ENCODE peak calls at places on chromosomes 3 and 15, in six cellular contexts. One of them, this sample, is unnamed.

GRCh38 chr3:43699864-43700263 is 9.1 kb downstream of the ABHD5 start:
- DNase-seq in SHP77 treated with DMSO at 0.1 percent for 48 hours: no peak
- DNase-seq in progenitor cell of endocrine pancreas: no peak
- DNase-seq in anterior cingulate cortex: no peak
- DNase-seq in Right ventricle myocardium inferior: no peak
- DNase-seq in activated CD4-positive, alpha-beta T cell treated with anti-CD3 and anti-CD28 coated beads, Interleukin-2, amount 50 U/mL, for 24 hours: no peak
- DNase-seq in this sample: no peak

GRCh38 chr3:148723591-148723990 is 25.9 kb downstream of the AGTR1 start:
- DNase-seq in anterior cingulate cortex: no peak
- DNase-seq in Right ventricle myocardium inferior: no peak
- DNase-seq in activated CD4-positive, alpha-beta T cell treated with anti-CD3 and anti-CD28 coated beads, Interleukin-2, amount 50 U/mL, for 24 hours: no peak
- DNase-seq in progenitor cell of endocrine pancreas: no peak
- DNase-seq in SHP77 treated with DMSO at 0.1 percent for 48 hours: no peak
- DNase-seq in this sample: no peak

GRCh38 chr3:33658971-33659848 is 58.8 kb downstream of the CLASP2 start:
- DNase-seq in anterior cingulate cortex: peak
- DNase-seq in SHP77 treated with DMSO at 0.1 percent for 48 hours: peak
- DNase-seq in Right ventricle myocardium inferior: peak
- DNase-seq in progenitor cell of endocrine pancreas: no peak
- DNase-seq in activated CD4-positive, alpha-beta T cell treated with anti-CD3 and anti-CD28 coated beads, Interleukin-2, amount 50 U/mL, for 24 hours: no peak
- DNase-seq in this sample: no peak

GRCh38 chr3:71142440-71143161 is 440.9 kb downstream of the FOXP1 start:
- DNase-seq in progenitor cell of endocrine pancreas: no peak
- DNase-seq in Right ventricle myocardium inferior: no peak
- DNase-seq in anterior cingulate cortex: no peak
- DNase-seq in activated CD4-positive, alpha-beta T cell treated with anti-CD3 and anti-CD28 coated beads, Interleukin-2, amount 50 U/mL, for 24 hours: no peak
- DNase-seq in SHP77 treated with DMSO at 0.1 percent for 48 hours: peak
- DNase-seq in this sample: no peak

GRCh38 chr15:45646220-45646619 is 11.4 kb downstream of the SQOR start:
- DNase-seq in anterior cingulate cortex: no peak
- DNase-seq in progenitor cell of endocrine pancreas: no peak
- DNase-seq in Right ventricle myocardium inferior: no peak
- DNase-seq in SHP77 treated with DMSO at 0.1 percent for 48 hours: no peak
- DNase-seq in activated CD4-positive, alpha-beta T cell treated with anti-CD3 and anti-CD28 coated beads, Interleukin-2, amount 50 U/mL, for 24 hours: no peak
- DNase-seq in this sample: no peak

GRCh38 chr3:54776601-54777000 is 151.3 kb downstream of the LRTM1 start:
- DNase-seq in Right ventricle myocardium inferior: no peak
- DNase-seq in activated CD4-positive, alpha-beta T cell treated with anti-CD3 and anti-CD28 coated beads, Interleukin-2, amount 50 U/mL, for 24 hours: no peak
- DNase-seq in anterior cingulate cortex: no peak
- DNase-seq in SHP77 treated with DMSO at 0.1 percent for 48 hours: no peak
- DNase-seq in progenitor cell of endocrine pancreas: no peak
- DNase-seq in this sample: no peak

GRCh38 chr3:147405552-147406254 is 640 bp downstream of the ZIC4 start:
- DNase-seq in progenitor cell of endocrine pancreas: no peak
- DNase-seq in anterior cingulate cortex: no peak
- DNase-seq in activated CD4-positive, alpha-beta T cell treated with anti-CD3 and anti-CD28 coated beads, Interleukin-2, amount 50 U/mL, for 24 hours: no peak
- DNase-seq in SHP77 treated with DMSO at 0.1 percent for 48 hours: no peak
- DNase-seq in Right ventricle myocardium inferior: no peak
- DNase-seq in this sample: no peak

GRCh38 chr3:99639579-99639978 is 1.2 kb downstream of the COL8A1 start:
- DNase-seq in activated CD4-positive, alpha-beta T cell treated with anti-CD3 and anti-CD28 coated beads, Interleukin-2, amount 50 U/mL, for 24 hours: no peak
- DNase-seq in progenitor cell of endocrine pancreas: no peak
- DNase-seq in Right ventricle myocardium inferior: no peak
- DNase-seq in SHP77 treated with DMSO at 0.1 percent for 48 hours: no peak
- DNase-seq in anterior cingulate cortex: no peak
- DNase-seq in this sample: no peak

GRCh38 chr3:4986175-4986610 is 7.0 kb downstream of the BHLHE40 start:
- DNase-seq in activated CD4-positive, alpha-beta T cell treated with anti-CD3 and anti-CD28 coated beads, Interleukin-2, amount 50 U/mL, for 24 hours: no peak
- DNase-seq in progenitor cell of endocrine pancreas: no peak
- DNase-seq in Right ventricle myocardium inferior: no peak
- DNase-seq in SHP77 treated with DMSO at 0.1 percent for 48 hours: peak
- DNase-seq in anterior cingulate cortex: no peak
- DNase-seq in this sample: no peak

GRCh38 chr3:190183121-190183520 is 62.4 kb upstream of the P3H2 start:
- DNase-seq in SHP77 treated with DMSO at 0.1 percent for 48 hours: no peak
- DNase-seq in progenitor cell of endocrine pancreas: no peak
- DNase-seq in anterior cingulate cortex: no peak
- DNase-seq in Right ventricle myocardium inferior: no peak
- DNase-seq in activated CD4-positive, alpha-beta T cell treated with anti-CD3 and anti-CD28 coated beads, Interleukin-2, amount 50 U/mL, for 24 hours: no peak
- DNase-seq in this sample: no peak

GRCh38 chr15:100517820-100518219 is 10.9 kb downstream of the CERS3 start:
- DNase-seq in Right ventricle myocardium inferior: no peak
- DNase-seq in activated CD4-positive, alpha-beta T cell treated with anti-CD3 and anti-CD28 coated beads, Interleukin-2, amount 50 U/mL, for 24 hours: no peak
- DNase-seq in anterior cingulate cortex: no peak
- DNase-seq in SHP77 treated with DMSO at 0.1 percent for 48 hours: no peak
- DNase-seq in progenitor cell of endocrine pancreas: no peak
- DNase-seq in this sample: no peak

GRCh38 chr3:50599115-50599715 is 12.4 kb downstream of the CISH start:
- DNase-seq in Right ventricle myocardium inferior: no peak
- DNase-seq in anterior cingulate cortex: no peak
- DNase-seq in SHP77 treated with DMSO at 0.1 percent for 48 hours: no peak
- DNase-seq in progenitor cell of endocrine pancreas: no peak
- DNase-seq in activated CD4-positive, alpha-beta T cell treated with anti-CD3 and anti-CD28 coated beads, Interleukin-2, amount 50 U/mL, for 24 hours: no peak
- DNase-seq in this sample: no peak

GRCh38 chr3:159619341-159619885 is 369.2 kb upstream of the IL12A start:
- DNase-seq in progenitor cell of endocrine pancreas: no peak
- DNase-seq in Right ventricle myocardium inferior: no peak
- DNase-seq in activated CD4-positive, alpha-beta T cell treated with anti-CD3 and anti-CD28 coated beads, Interleukin-2, amount 50 U/mL, for 24 hours: no peak
- DNase-seq in anterior cingulate cortex: no peak
- DNase-seq in SHP77 treated with DMSO at 0.1 percent for 48 hours: no peak
- DNase-seq in this sample: no peak

GRCh38 chr15:82197734-82198594 is 64.6 kb downstream of the EFL1 start:
- DNase-seq in progenitor cell of endocrine pancreas: peak
- DNase-seq in activated CD4-positive, alpha-beta T cell treated with anti-CD3 and anti-CD28 coated beads, Interleukin-2, amount 50 U/mL, for 24 hours: peak
- DNase-seq in Right ventricle myocardium inferior: no peak
- DNase-seq in SHP77 treated with DMSO at 0.1 percent for 48 hours: peak
- DNase-seq in anterior cingulate cortex: peak
- DNase-seq in this sample: peak

GRCh38 chr15:95561463-95561862 is 769.0 kb upstream of the NR2F2 start:
- DNase-seq in progenitor cell of endocrine pancreas: no peak
- DNase-seq in activated CD4-positive, alpha-beta T cell treated with anti-CD3 and anti-CD28 coated beads, Interleukin-2, amount 50 U/mL, for 24 hours: no peak
- DNase-seq in Right ventricle myocardium inferior: no peak
- DNase-seq in SHP77 treated with DMSO at 0.1 percent for 48 hours: no peak
- DNase-seq in anterior cingulate cortex: no peak
- DNase-seq in this sample: no peak

GRCh38 chr3:46368569-46368968 is 2.2 kb upstream of the CCR5 start:
- DNase-seq in Right ventricle myocardium inferior: peak
- DNase-seq in progenitor cell of endocrine pancreas: no peak
- DNase-seq in anterior cingulate cortex: no peak
- DNase-seq in activated CD4-positive, alpha-beta T cell treated with anti-CD3 and anti-CD28 coated beads, Interleukin-2, amount 50 U/mL, for 24 hours: peak
- DNase-seq in SHP77 treated with DMSO at 0.1 percent for 48 hours: no peak
- DNase-seq in this sample: peak

GRCh38 chr15:44968475-44968874 is 12.0 kb downstream of the TERB2 start:
- DNase-seq in SHP77 treated with DMSO at 0.1 percent for 48 hours: no peak
- DNase-seq in activated CD4-positive, alpha-beta T cell treated with anti-CD3 and anti-CD28 coated beads, Interleukin-2, amount 50 U/mL, for 24 hours: no peak
- DNase-seq in progenitor cell of endocrine pancreas: no peak
- DNase-seq in anterior cingulate cortex: no peak
- DNase-seq in Right ventricle myocardium inferior: no peak
- DNase-seq in this sample: no peak

GRCh38 chr3:193714523-193715137 is 121.6 kb downstream of the OPA1 start:
- DNase-seq in SHP77 treated with DMSO at 0.1 percent for 48 hours: no peak
- DNase-seq in anterior cingulate cortex: no peak
- DNase-seq in activated CD4-positive, alpha-beta T cell treated with anti-CD3 and anti-CD28 coated beads, Interleukin-2, amount 50 U/mL, for 24 hours: no peak
- DNase-seq in Right ventricle myocardium inferior: no peak
- DNase-seq in progenitor cell of endocrine pancreas: no peak
- DNase-seq in this sample: no peak

GRCh38 chr15:81398910-81399551 is 25.0 kb upstream of the TMC3 start:
- DNase-seq in SHP77 treated with DMSO at 0.1 percent for 48 hours: no peak
- DNase-seq in anterior cingulate cortex: no peak
- DNase-seq in Right ventricle myocardium inferior: no peak
- DNase-seq in progenitor cell of endocrine pancreas: no peak
- DNase-seq in activated CD4-positive, alpha-beta T cell treated with anti-CD3 and anti-CD28 coated beads, Interleukin-2, amount 50 U/mL, for 24 hours: no peak
- DNase-seq in this sample: no peak

GRCh38 chr3:55622733-55623132 is 135.6 kb upstream of the WNT5A start:
- DNase-seq in progenitor cell of endocrine pancreas: no peak
- DNase-seq in SHP77 treated with DMSO at 0.1 percent for 48 hours: no peak
- DNase-seq in anterior cingulate cortex: no peak
- DNase-seq in Right ventricle myocardium inferior: no peak
- DNase-seq in activated CD4-positive, alpha-beta T cell treated with anti-CD3 and anti-CD28 coated beads, Interleukin-2, amount 50 U/mL, for 24 hours: no peak
- DNase-seq in this sample: no peak

GRCh38 chr3:69092030-69092513 is 7.3 kb downstream of the ARL6IP5 start:
- DNase-seq in anterior cingulate cortex: no peak
- DNase-seq in SHP77 treated with DMSO at 0.1 percent for 48 hours: no peak
- DNase-seq in progenitor cell of endocrine pancreas: no peak
- DNase-seq in activated CD4-positive, alpha-beta T cell treated with anti-CD3 and anti-CD28 coated beads, Interleukin-2, amount 50 U/mL, for 24 hours: no peak
- DNase-seq in Right ventricle myocardium inferior: no peak
- DNase-seq in this sample: peak

GRCh38 chr15:85763157-85763556 is 31.6 kb downstream of the KLHL25 start:
- DNase-seq in progenitor cell of endocrine pancreas: no peak
- DNase-seq in activated CD4-positive, alpha-beta T cell treated with anti-CD3 and anti-CD28 coated beads, Interleukin-2, amount 50 U/mL, for 24 hours: no peak
- DNase-seq in SHP77 treated with DMSO at 0.1 percent for 48 hours: no peak
- DNase-seq in Right ventricle myocardium inferior: no peak
- DNase-seq in anterior cingulate cortex: peak
- DNase-seq in this sample: no peak

GRCh38 chr3:60760145-60760544 is 491.1 kb downstream of the FHIT start:
- DNase-seq in activated CD4-positive, alpha-beta T cell treated with anti-CD3 and anti-CD28 coated beads, Interleukin-2, amount 50 U/mL, for 24 hours: no peak
- DNase-seq in SHP77 treated with DMSO at 0.1 percent for 48 hours: no peak
- DNase-seq in Right ventricle myocardium inferior: no peak
- DNase-seq in progenitor cell of endocrine pancreas: no peak
- DNase-seq in anterior cingulate cortex: no peak
- DNase-seq in this sample: no peak

This sample was measured in T-helper 2 cell treated with Interferon-gamma antibody and Interleukin-4, amounts not matched to agents 5 μg/mL and 100 μg/mL, for 36 hours.